ENCODE peak calls at places on chromosomes 2 and 18, in four cellular contexts. One of them, this sample, is unnamed.

GRCh38 chr2:184463102-184463865 is 135.0 kb upstream of the ZNF804A start:
- DNase-seq in stomach: no peak
- DNase-seq in H1: no peak
- DNase-seq in breast epithelium: no peak
- DNase-seq in this sample: no peak

GRCh38 chr2:237626813-237627451 is 455 bp upstream of the LRRFIP1 start:
- DNase-seq in stomach: no peak
- DNase-seq in H1: peak
- DNase-seq in breast epithelium: no peak
- DNase-seq in this sample: no peak

GRCh38 chr2:208643145-208643544 is 236.6 kb downstream of the PTH2R start:
- DNase-seq in stomach: no peak
- DNase-seq in H1: no peak
- DNase-seq in breast epithelium: no peak
- DNase-seq in this sample: no peak

GRCh38 chr18:42730272-42730671 is 385.2 kb downstream of the RIT2 start:
- DNase-seq in stomach: no peak
- DNase-seq in H1: no peak
- DNase-seq in breast epithelium: no peak
- DNase-seq in this sample: no peak

GRCh38 chr2:232336956-232337700 is 41.4 kb upstream of the ALPP start:
- DNase-seq in stomach: peak
- DNase-seq in H1: peak
- DNase-seq in breast epithelium: no peak
- DNase-seq in this sample: no peak

GRCh38 chr2:128324008-128324896 is 5.6 kb upstream of the HS6ST1 start:
- DNase-seq in stomach: peak
- DNase-seq in H1: no peak
- DNase-seq in breast epithelium: peak
- DNase-seq in this sample: no peak

GRCh38 chr2:166090346-166090745 is 37.5 kb downstream of the SCN1A start:
- DNase-seq in stomach: no peak
- DNase-seq in H1: no peak
- DNase-seq in breast epithelium: no peak
- DNase-seq in this sample: no peak

GRCh38 chr2:26001743-26002341 is 19.5 kb upstream of the KIF3C start:
- DNase-seq in stomach: peak
- DNase-seq in H1: no peak
- DNase-seq in breast epithelium: peak
- DNase-seq in this sample: no peak

GRCh38 chr2:216687646-216688045 is 7.7 kb downstream of the IGFBP5 start:
- DNase-seq in stomach: no peak
- DNase-seq in H1: peak
- DNase-seq in breast epithelium: no peak
- DNase-seq in this sample: no peak

GRCh38 chr2:28643911-28644334 is 107.7 kb upstream of the PPP1CB start:
- DNase-seq in stomach: peak
- DNase-seq in H1: no peak
- DNase-seq in breast epithelium: no peak
- DNase-seq in this sample: peak

GRCh38 chr2:106575955-106576354 is 88.8 kb downstream of the CD8B2 start:
- DNase-seq in stomach: no peak
- DNase-seq in H1: peak
- DNase-seq in breast epithelium: peak
- DNase-seq in this sample: no peak

GRCh38 chr2:197159681-197160211 is 150.8 kb downstream of the ANKRD44 start:
- DNase-seq in stomach: no peak
- DNase-seq in H1: no peak
- DNase-seq in breast epithelium: no peak
- DNase-seq in this sample: no peak

GRCh38 chr2:232632229-232632903 is 1.0 kb upstream of the EFHD1 start:
- DNase-seq in stomach: no peak
- DNase-seq in H1: no peak
- DNase-seq in breast epithelium: no peak
- DNase-seq in this sample: no peak

GRCh38 chr18:79343567-79344207 is 52.0 kb upstream of the NFATC1 start:
- DNase-seq in stomach: peak
- DNase-seq in H1: no peak
- DNase-seq in breast epithelium: no peak
- DNase-seq in this sample: no peak

GRCh38 chr18:43405097-43405496 is 127.8 kb upstream of the SYT4 start:
- DNase-seq in stomach: no peak
- DNase-seq in H1: no peak
- DNase-seq in breast epithelium: no peak
- DNase-seq in this sample: no peak

GRCh38 chr2:8447610-8448221 is 234.1 kb upstream of the ID2 start:
- DNase-seq in stomach: no peak
- DNase-seq in H1: no peak
- DNase-seq in breast epithelium: no peak
- DNase-seq in this sample: no peak

GRCh38 chr2:222281495-222281894 is 17.3 kb downstream of the PAX3 start:
- DNase-seq in stomach: no peak
- DNase-seq in H1: no peak
- DNase-seq in breast epithelium: no peak
- DNase-seq in this sample: no peak

GRCh38 chr2:132623096-132623839 is 46.7 kb downstream of the LYPD1 start:
- DNase-seq in stomach: no peak
- DNase-seq in H1: no peak
- DNase-seq in breast epithelium: no peak
- DNase-seq in this sample: no peak

GRCh38 chr18:46400449-46400848 is 256.6 kb downstream of the LOXHD1 start:
- DNase-seq in stomach: no peak
- DNase-seq in H1: no peak
- DNase-seq in breast epithelium: no peak
- DNase-seq in this sample: no peak

GRCh38 chr2:146874260-146874658 is 970.6 kb upstream of the ACVR2A start:
- DNase-seq in stomach: peak
- DNase-seq in H1: no peak
- DNase-seq in breast epithelium: no peak
- DNase-seq in this sample: no peak

GRCh38 chr2:23385351-23385747 is 370 bp downstream of the KLHL29 start:
- DNase-seq in stomach: no peak
- DNase-seq in H1: peak
- DNase-seq in breast epithelium: no peak
- DNase-seq in this sample: peak

GRCh38 chr2:135052997-135053474 is 944 bp downstream of the RAB3GAP1 start:
- DNase-seq in stomach: no peak
- DNase-seq in H1: no peak
- DNase-seq in breast epithelium: no peak
- DNase-seq in this sample: no peak

GRCh38 chr2:234290671-234291070 is 206.2 kb downstream of the ARL4C start:
- DNase-seq in stomach: peak
- DNase-seq in H1: no peak
- DNase-seq in breast epithelium: no peak
- DNase-seq in this sample: no peak

GRCh38 chr2:201953386-201953785 is 80.3 kb upstream of the FZD7 start:
- DNase-seq in stomach: no peak
- DNase-seq in H1: no peak
- DNase-seq in breast epithelium: peak
- DNase-seq in this sample: no peak

GRCh38 chr2:121451373-121451772 is 79.3 kb upstream of the RNU4ATAC start:
- DNase-seq in stomach: no peak
- DNase-seq in H1: no peak
- DNase-seq in breast epithelium: no peak
- DNase-seq in this sample: no peak

GRCh38 chr2:140604788-140605187 is 1526.0 kb downstream of the LRP1B start:
- DNase-seq in stomach: no peak
- DNase-seq in H1: no peak
- DNase-seq in breast epithelium: no peak
- DNase-seq in this sample: no peak

GRCh38 chr2:142742301-142743214 is 134.9 kb upstream of the KYNU start:
- DNase-seq in stomach: no peak
- DNase-seq in H1: no peak
- DNase-seq in breast epithelium: no peak
- DNase-seq in this sample: no peak

GRCh38 chr2:22253171-22253570 is 1129.4 kb downstream of the TDRD15 start:
- DNase-seq in stomach: no peak
- DNase-seq in H1: no peak
- DNase-seq in breast epithelium: no peak
- DNase-seq in this sample: no peak

GRCh38 chr2:18814387-18814786 is 225.0 kb upstream of the NT5C1B start:
- DNase-seq in stomach: no peak
- DNase-seq in H1: no peak
- DNase-seq in breast epithelium: no peak
- DNase-seq in this sample: no peak

GRCh38 chr2:24824071-24824588 is 30.9 kb downstream of the CENPO start:
- DNase-seq in stomach: peak
- DNase-seq in H1: peak
- DNase-seq in breast epithelium: no peak
- DNase-seq in this sample: no peak

GRCh38 chr2:234694244-234695013 is 197.5 kb upstream of the ARL4C start:
- DNase-seq in stomach: peak
- DNase-seq in H1: peak
- DNase-seq in breast epithelium: no peak
- DNase-seq in this sample: no peak

GRCh38 chr2:102667072-102667471 is 47.7 kb downstream of the SLC9A2 start:
- DNase-seq in stomach: no peak
- DNase-seq in H1: no peak
- DNase-seq in breast epithelium: no peak
- DNase-seq in this sample: no peak

GRCh38 chr2:28343971-28344715 is 48.5 kb upstream of the FOSL2 start:
- DNase-seq in stomach: no peak
- DNase-seq in H1: no peak
- DNase-seq in breast epithelium: no peak
- DNase-seq in this sample: no peak

GRCh38 chr2:76721226-76721625 is 801.0 kb downstream of the LRRTM4 start:
- DNase-seq in stomach: no peak
- DNase-seq in H1: no peak
- DNase-seq in breast epithelium: no peak
- DNase-seq in this sample: no peak

GRCh38 chr2:54927751-54928615 is 122.3 kb downstream of the RTN4 start:
- DNase-seq in stomach: no peak
- DNase-seq in H1: no peak
- DNase-seq in breast epithelium: no peak
- DNase-seq in this sample: no peak

GRCh38 chr2:170929686-170930050 is 615 bp downstream of the GORASP2 start:
- DNase-seq in stomach: peak
- DNase-seq in H1: peak
- DNase-seq in breast epithelium: peak
- DNase-seq in this sample: no peak

GRCh38 chr18:49745051-49746014 is 68.0 kb downstream of the ACAA2 start:
- DNase-seq in stomach: no peak
- DNase-seq in H1: no peak
- DNase-seq in breast epithelium: no peak
- DNase-seq in this sample: no peak

GRCh38 chr2:179842498-179843153 is 18.8 kb downstream of the ZNF385B start:
- DNase-seq in stomach: no peak
- DNase-seq in H1: peak
- DNase-seq in breast epithelium: no peak
- DNase-seq in this sample: no peak

GRCh38 chr2:177327065-177327464 is 62.5 kb upstream of the NFE2L2 start:
- DNase-seq in stomach: no peak
- DNase-seq in H1: no peak
- DNase-seq in breast epithelium: no peak
- DNase-seq in this sample: no peak

GRCh38 chr2:177326591-177326990 is 62.1 kb upstream of the NFE2L2 start:
- DNase-seq in stomach: no peak
- DNase-seq in H1: no peak
- DNase-seq in breast epithelium: no peak
- DNase-seq in this sample: no peak

GRCh38 chr2:177329035-177329434 is 63.5 kb upstream of the AGPS start:
- DNase-seq in stomach: no peak
- DNase-seq in H1: no peak
- DNase-seq in breast epithelium: no peak
- DNase-seq in this sample: no peak

GRCh38 chr2:177326005-177326404 is 61.5 kb upstream of the NFE2L2 start:
- DNase-seq in stomach: no peak
- DNase-seq in H1: no peak
- DNase-seq in breast epithelium: no peak
- DNase-seq in this sample: no peak

DNA sequence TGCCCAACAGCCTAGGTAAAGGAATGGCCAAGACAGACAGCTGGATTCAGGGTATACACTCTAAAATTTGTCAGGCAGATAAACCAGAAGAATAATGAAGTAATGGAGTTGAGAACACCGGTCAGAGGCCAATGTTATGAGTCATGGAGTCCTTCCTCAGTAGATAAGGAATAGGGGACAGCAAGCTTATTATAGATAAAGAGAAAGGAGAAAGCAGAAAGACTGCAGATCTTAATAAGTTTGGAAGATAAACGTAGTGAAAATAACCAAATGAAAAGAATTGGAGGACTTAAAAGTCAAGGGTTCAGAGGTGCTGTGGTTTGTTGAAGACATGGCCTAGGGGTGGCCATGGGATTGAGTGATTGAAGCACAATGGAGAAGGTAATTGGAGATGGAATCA is 63.5 kb upstream of the NFE2L2 start:
- DNase-seq in stomach: no peak
- DNase-seq in H1: no peak
- DNase-seq in breast epithelium: no peak
- DNase-seq in this sample: no peak
- TF ChIP-seq POLR2A in stomach: no peak
- TF ChIP-seq POLR2A in H1: no peak
- TF ChIP-seq POLR2A in breast epithelium: no peak
- TF ChIP-seq POLR2A in this sample: no peak

GRCh38 chr18:59096098-59096779 is 43.4 kb upstream of the SEC11C start:
- DNase-seq in stomach: no peak
- DNase-seq in H1: peak
- DNase-seq in breast epithelium: no peak
- DNase-seq in this sample: no peak

DNA sequence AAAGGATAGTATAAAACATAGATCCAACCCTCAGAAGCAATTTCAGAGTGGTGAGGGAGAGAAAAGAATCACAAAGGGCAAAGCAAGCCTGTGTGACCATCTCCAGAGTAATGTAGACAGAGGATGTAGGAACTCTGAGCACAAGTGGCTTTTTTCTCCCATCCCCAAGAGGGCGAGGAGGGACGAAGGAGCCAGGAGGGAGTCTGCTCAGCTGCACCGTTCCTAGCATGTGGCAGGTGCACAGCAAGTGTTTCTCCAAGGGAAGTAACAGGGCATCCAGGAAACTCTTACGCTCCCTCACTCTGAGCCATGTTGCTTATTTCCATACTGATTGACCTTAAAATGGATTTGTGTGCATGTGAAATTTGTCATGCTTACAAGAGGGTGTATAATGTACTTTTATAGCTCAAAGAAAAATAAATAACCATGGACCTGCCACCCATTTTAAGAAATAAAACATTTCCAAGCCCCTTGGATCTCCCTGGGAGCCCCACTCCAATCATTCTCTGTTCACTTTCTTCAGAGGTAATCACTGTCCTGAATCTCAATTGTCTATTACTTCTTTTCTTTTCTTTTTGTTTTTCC is 37.8 kb upstream of the SEC11C start:
- DNase-seq in stomach: no peak
- DNase-seq in H1: no peak
- DNase-seq in breast epithelium: no peak
- DNase-seq in this sample: no peak
- TF ChIP-seq POLR2AphosphoS5 in stomach: no peak
- TF ChIP-seq POLR2AphosphoS5 in H1: no peak
- TF ChIP-seq POLR2AphosphoS5 in breast epithelium: no peak
- TF ChIP-seq POLR2AphosphoS5 in this sample: no peak

GRCh38 chr2:47784349-47784851 is 1.5 kb downstream of the MSH6 start:
- DNase-seq in stomach: no peak
- DNase-seq in H1: no peak
- DNase-seq in breast epithelium: no peak
- DNase-seq in this sample: no peak
- H3K27ac ChIP-seq in stomach: peak
- H3K27ac ChIP-seq in H1: no peak
- H3K27ac ChIP-seq in breast epithelium: peak
- H3K27ac ChIP-seq in this sample: peak

GRCh38 chr2:158718851-158719250 is 76.3 kb upstream of the DAPL1 start:
- DNase-seq in stomach: no peak
- DNase-seq in H1: no peak
- DNase-seq in breast epithelium: no peak
- DNase-seq in this sample: peak
- TF ChIP-seq POLR2A in stomach: no peak
- TF ChIP-seq POLR2A in H1: no peak
- TF ChIP-seq POLR2A in breast epithelium: no peak
- TF ChIP-seq POLR2A in this sample: no peak

This sample was measured in vagina.